ENCODE peak calls at places on chromosomes 4 and X, in six cellular contexts. One of them, this sample, is unnamed. For H3K9me3, the result is how much of the 10 kb centered on the place peaks cover.

GRCh38 chr4:1413221-1413663 is 7.0 kb upstream of the NKX1-1 start:
- DNase-seq in K562: no peak
- DNase-seq in breast epithelium: peak
- DNase-seq in body of pancreas: no peak
- DNase-seq in ovary: no peak
- DNase-seq in adipocyte: no peak
- DNase-seq in this sample: no peak

GRCh38 chrX:145817299-145817665 is 347 bp upstream of the SLITRK2 start:
- DNase-seq in ovary: no peak
- DNase-seq in body of pancreas: peak
- DNase-seq in adipocyte: no peak
- DNase-seq in K562: no peak
- DNase-seq in breast epithelium: no peak
- DNase-seq in this sample: no peak

GRCh38 chrX:22134681-22135080 is 102.6 kb downstream of the PHEX start:
- DNase-seq in adipocyte: peak
- DNase-seq in body of pancreas: peak
- DNase-seq in ovary: no peak
- DNase-seq in breast epithelium: no peak
- DNase-seq in K562: no peak
- DNase-seq in this sample: no peak

GRCh38 chrX:155938132-155938531 is 57.0 kb downstream of the VAMP7 start:
- DNase-seq in K562: no peak
- DNase-seq in breast epithelium: no peak
- DNase-seq in ovary: no peak
- DNase-seq in body of pancreas: no peak
- DNase-seq in adipocyte: no peak
- DNase-seq in this sample: peak

GRCh38 chr4:139736257-139736626 is 70.6 kb downstream of the MGST2 start:
- DNase-seq in body of pancreas: no peak
- DNase-seq in ovary: no peak
- DNase-seq in breast epithelium: no peak
- DNase-seq in K562: no peak
- DNase-seq in adipocyte: no peak
- DNase-seq in this sample: no peak

GRCh38 chr4:89556596-89557305 is 249.2 kb upstream of the GPRIN3 start:
- DNase-seq in adipocyte: peak
- DNase-seq in ovary: no peak
- DNase-seq in K562: no peak
- DNase-seq in breast epithelium: no peak
- DNase-seq in body of pancreas: no peak
- DNase-seq in this sample: no peak

GRCh38 chr4:26936284-26937065 is 75.8 kb downstream of the STIM2 start:
- DNase-seq in adipocyte: no peak
- DNase-seq in ovary: peak
- DNase-seq in K562: peak
- DNase-seq in breast epithelium: no peak
- DNase-seq in body of pancreas: no peak
- DNase-seq in this sample: no peak

GRCh38 chrX:148552775-148553174 is 52.4 kb downstream of the AFF2 start:
- DNase-seq in ovary: no peak
- DNase-seq in breast epithelium: no peak
- DNase-seq in body of pancreas: no peak
- DNase-seq in adipocyte: no peak
- DNase-seq in K562: peak
- DNase-seq in this sample: peak

GRCh38 chrX:37434362-37434761 is 85.2 kb downstream of the PRRG1 start:
- DNase-seq in adipocyte: no peak
- DNase-seq in K562: no peak
- DNase-seq in ovary: no peak
- DNase-seq in breast epithelium: no peak
- DNase-seq in body of pancreas: no peak
- DNase-seq in this sample: no peak

GRCh38 chrX:79524642-79525041 is 157.5 kb upstream of the ITM2A start:
- DNase-seq in K562: no peak
- DNase-seq in breast epithelium: no peak
- DNase-seq in adipocyte: peak
- DNase-seq in ovary: no peak
- DNase-seq in body of pancreas: no peak
- DNase-seq in this sample: no peak

GRCh38 chr4:156906325-156906724 is 65.3 kb downstream of the PDGFC start:
- DNase-seq in adipocyte: no peak
- DNase-seq in body of pancreas: no peak
- DNase-seq in breast epithelium: no peak
- DNase-seq in K562: no peak
- DNase-seq in ovary: no peak
- DNase-seq in this sample: no peak

GRCh38 chrX:71301195-71301924 is at the start of gene ITGB1BP2:
- DNase-seq in body of pancreas: no peak
- DNase-seq in ovary: peak
- DNase-seq in adipocyte: peak
- DNase-seq in breast epithelium: no peak
- DNase-seq in K562: peak
- DNase-seq in this sample: no peak

GRCh38 chr4:147723316-147723715 is 8.6 kb upstream of the ARHGAP10 start:
- DNase-seq in adipocyte: no peak
- DNase-seq in ovary: peak
- DNase-seq in breast epithelium: no peak
- DNase-seq in K562: no peak
- DNase-seq in body of pancreas: no peak
- DNase-seq in this sample: no peak

GRCh38 chr4:25535701-25536473 is 119.8 kb upstream of the SLC34A2 start:
- DNase-seq in K562: no peak
- DNase-seq in breast epithelium: no peak
- DNase-seq in ovary: no peak
- DNase-seq in body of pancreas: no peak
- DNase-seq in adipocyte: no peak
- DNase-seq in this sample: peak

GRCh38 chr4:127141857-127142256 is 490.9 kb upstream of the INTU start:
- DNase-seq in breast epithelium: no peak
- DNase-seq in adipocyte: peak
- DNase-seq in K562: no peak
- DNase-seq in body of pancreas: peak
- DNase-seq in ovary: no peak
- DNase-seq in this sample: no peak

GRCh38 chr4:118910221-118910620 is 21.6 kb downstream of the SYNPO2 start:
- DNase-seq in adipocyte: no peak
- DNase-seq in K562: no peak
- DNase-seq in body of pancreas: no peak
- DNase-seq in breast epithelium: no peak
- DNase-seq in ovary: no peak
- DNase-seq in this sample: no peak

GRCh38 chr4:183540498-183540953 is 35.7 kb downstream of the ING2 start:
- DNase-seq in breast epithelium: no peak
- DNase-seq in adipocyte: no peak
- DNase-seq in body of pancreas: peak
- DNase-seq in K562: peak
- DNase-seq in ovary: peak
- DNase-seq in this sample: no peak

GRCh38 chrX:53244610-53245009 is 19.6 kb upstream of the KDM5C start:
- DNase-seq in ovary: no peak
- DNase-seq in K562: no peak
- DNase-seq in adipocyte: peak
- DNase-seq in body of pancreas: no peak
- DNase-seq in breast epithelium: no peak
- DNase-seq in this sample: no peak
- H3K9me3 ChIP-seq in ovary: under half
- H3K9me3 ChIP-seq in K562: under half
- H3K9me3 ChIP-seq in adipocyte: under half
- H3K9me3 ChIP-seq in body of pancreas: under half
- H3K9me3 ChIP-seq in breast epithelium: under half
- H3K9me3 ChIP-seq in this sample: under half

GRCh38 chrX:12548341-12548740 is 242.9 kb upstream of the PRPS2 start:
- DNase-seq in adipocyte: no peak
- DNase-seq in body of pancreas: no peak
- DNase-seq in breast epithelium: no peak
- DNase-seq in ovary: no peak
- DNase-seq in K562: peak
- DNase-seq in this sample: no peak

GRCh38 chrX:12554206-12554605 is 237.0 kb upstream of the PRPS2 start:
- DNase-seq in breast epithelium: no peak
- DNase-seq in adipocyte: no peak
- DNase-seq in body of pancreas: no peak
- DNase-seq in ovary: no peak
- DNase-seq in K562: no peak
- DNase-seq in this sample: no peak

GRCh38 chrX:12548746-12549145 is 242.5 kb upstream of the PRPS2 start:
- DNase-seq in body of pancreas: no peak
- DNase-seq in breast epithelium: no peak
- DNase-seq in ovary: no peak
- DNase-seq in K562: peak
- DNase-seq in adipocyte: peak
- DNase-seq in this sample: peak
- H3K9me3 ChIP-seq in body of pancreas: under half
- H3K9me3 ChIP-seq in breast epithelium: under half
- H3K9me3 ChIP-seq in ovary: under half
- H3K9me3 ChIP-seq in K562: under half
- H3K9me3 ChIP-seq in adipocyte: under half
- H3K9me3 ChIP-seq in this sample: under half

GRCh38 chrX:53379008-53379710 is 43.3 kb downstream of the SMC1A start:
- DNase-seq in K562: no peak
- DNase-seq in ovary: no peak
- DNase-seq in breast epithelium: no peak
- DNase-seq in adipocyte: no peak
- DNase-seq in body of pancreas: no peak
- DNase-seq in this sample: no peak
- H3K9me3 ChIP-seq in K562: under half
- H3K9me3 ChIP-seq in ovary: under half
- H3K9me3 ChIP-seq in breast epithelium: under half
- H3K9me3 ChIP-seq in adipocyte: under half
- H3K9me3 ChIP-seq in body of pancreas: under half
- H3K9me3 ChIP-seq in this sample: under half

DNA sequence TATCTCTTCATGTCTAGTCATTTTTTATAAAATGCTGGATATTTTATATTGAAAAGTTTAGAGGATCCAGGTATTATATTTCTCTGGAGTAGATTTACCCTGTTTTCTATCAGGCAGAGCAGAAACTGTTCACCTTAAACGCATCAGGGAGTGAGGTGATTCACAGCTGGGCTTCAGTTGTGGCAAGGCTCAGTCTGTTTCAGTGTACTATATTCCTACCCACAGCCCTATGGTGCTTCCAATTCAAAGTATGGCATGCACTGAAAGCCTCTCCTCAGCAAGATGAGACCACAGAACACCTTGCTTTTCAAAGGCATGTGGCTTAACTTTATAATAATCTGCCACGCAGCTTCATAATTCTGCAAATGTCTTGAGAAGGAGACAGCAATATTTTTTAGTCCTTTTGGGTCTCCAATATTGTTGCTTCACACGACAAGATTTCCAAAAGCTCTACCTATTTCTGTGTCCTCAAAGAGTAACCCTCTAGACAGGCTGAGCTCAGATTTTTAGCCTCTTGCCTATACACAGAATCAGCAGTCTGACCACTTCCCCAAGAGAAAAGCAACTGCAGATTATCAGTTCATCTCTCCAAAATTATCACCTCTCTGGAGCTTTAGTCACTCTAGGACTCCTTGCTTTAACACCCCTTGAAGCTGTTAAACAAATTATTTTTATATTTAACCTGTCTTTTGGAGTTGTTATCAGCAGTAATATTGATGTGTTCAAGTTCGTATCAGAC is 24.4 kb downstream of the PRDM5 start:
- DNase-seq in adipocyte: no peak
- DNase-seq in ovary: no peak
- DNase-seq in body of pancreas: no peak
- DNase-seq in breast epithelium: no peak
- DNase-seq in K562: no peak
- DNase-seq in this sample: no peak
- H3K9me3 ChIP-seq in adipocyte: under half
- H3K9me3 ChIP-seq in ovary: under half
- H3K9me3 ChIP-seq in body of pancreas: under half
- H3K9me3 ChIP-seq in breast epithelium: under half
- H3K9me3 ChIP-seq in K562: under half
- H3K9me3 ChIP-seq in this sample: under half

GRCh38 chrX:24673424-24673823 is 20.3 kb upstream of the POLA1 start:
- DNase-seq in K562: no peak
- DNase-seq in ovary: no peak
- DNase-seq in adipocyte: no peak
- DNase-seq in body of pancreas: no peak
- DNase-seq in breast epithelium: no peak
- DNase-seq in this sample: no peak

GRCh38 chrX:24672701-24673190 is 21.0 kb upstream of the POLA1 start:
- DNase-seq in body of pancreas: peak
- DNase-seq in adipocyte: no peak
- DNase-seq in K562: peak
- DNase-seq in ovary: no peak
- DNase-seq in breast epithelium: no peak
- DNase-seq in this sample: no peak

GRCh38 chrX:24662344-24662743 is 15.2 kb upstream of the PCYT1B start:
- DNase-seq in body of pancreas: no peak
- DNase-seq in breast epithelium: no peak
- DNase-seq in K562: peak
- DNase-seq in adipocyte: no peak
- DNase-seq in ovary: no peak
- DNase-seq in this sample: no peak

GRCh38 chrX:24668111-24668510 is 21.0 kb upstream of the PCYT1B start:
- DNase-seq in K562: no peak
- DNase-seq in breast epithelium: no peak
- DNase-seq in body of pancreas: no peak
- DNase-seq in ovary: no peak
- DNase-seq in adipocyte: no peak
- DNase-seq in this sample: no peak
- H3K9me3 ChIP-seq in K562: under half
- H3K9me3 ChIP-seq in breast epithelium: under half
- H3K9me3 ChIP-seq in body of pancreas: under half
- H3K9me3 ChIP-seq in ovary: under half
- H3K9me3 ChIP-seq in adipocyte: under half
- H3K9me3 ChIP-seq in this sample: under half

GRCh38 chr4:8765631-8766590 is 105.7 kb downstream of the HMX1 start:
- DNase-seq in K562: no peak
- DNase-seq in breast epithelium: peak
- DNase-seq in body of pancreas: no peak
- DNase-seq in adipocyte: no peak
- DNase-seq in ovary: no peak
- DNase-seq in this sample: no peak
- H3K9me3 ChIP-seq in K562: under half
- H3K9me3 ChIP-seq in breast epithelium: under half
- H3K9me3 ChIP-seq in body of pancreas: under half
- H3K9me3 ChIP-seq in adipocyte: under half
- H3K9me3 ChIP-seq in ovary: under half
- H3K9me3 ChIP-seq in this sample: under half

GRCh38 chr4:19838858-19839257 is 412.8 kb upstream of the SLIT2 start:
- DNase-seq in K562: no peak
- DNase-seq in ovary: no peak
- DNase-seq in body of pancreas: no peak
- DNase-seq in adipocyte: no peak
- DNase-seq in breast epithelium: no peak
- DNase-seq in this sample: no peak

GRCh38 chr4:19842471-19842870 is 409.2 kb upstream of the SLIT2 start:
- DNase-seq in breast epithelium: no peak
- DNase-seq in K562: no peak
- DNase-seq in body of pancreas: no peak
- DNase-seq in adipocyte: no peak
- DNase-seq in ovary: no peak
- DNase-seq in this sample: no peak

DNA sequence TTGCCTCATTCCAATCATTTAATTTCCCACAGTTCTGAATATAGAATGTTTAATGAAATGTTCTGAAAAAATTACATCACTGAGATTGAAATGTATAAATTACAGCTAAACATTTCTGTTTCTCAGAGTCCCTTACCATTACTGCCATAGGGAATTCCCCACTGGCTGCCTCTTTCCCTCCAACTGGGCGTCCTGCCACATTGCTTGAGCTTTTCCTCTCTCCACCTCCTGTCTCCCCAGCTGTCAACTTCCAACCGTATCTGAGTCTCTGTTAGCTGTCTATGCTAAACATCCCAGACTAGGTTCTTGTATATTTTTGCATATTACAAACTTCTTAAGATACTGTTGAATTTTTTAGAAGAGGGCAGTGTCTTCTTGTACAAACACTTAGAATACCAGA is 407.3 kb upstream of the SLIT2 start:
- DNase-seq in breast epithelium: no peak
- DNase-seq in body of pancreas: no peak
- DNase-seq in K562: no peak
- DNase-seq in ovary: no peak
- DNase-seq in adipocyte: peak
- DNase-seq in this sample: no peak
- H3K9me3 ChIP-seq in breast epithelium: under half
- H3K9me3 ChIP-seq in body of pancreas: under half
- H3K9me3 ChIP-seq in K562: under half
- H3K9me3 ChIP-seq in ovary: under half
- H3K9me3 ChIP-seq in adipocyte: under half
- H3K9me3 ChIP-seq in this sample: under half